ENCODE peak calls at places on chromosomes 3 and 15, in five cellular contexts. T is fibroblast of lung, P is esophagus squamous epithelium, A is IMR-90, O is fibroblast of the aortic adventitia. L is an unnamed sample.

GRCh38 chr3:143002727-143003126 is 1.4 kb downstream of the U2SURP start:
- DNase-seq in T (no peak), P (no peak), A (no peak), O (no peak), L (no peak)

GRCh38 chr3:189142527-189142926 is 29.2 kb upstream of the TPRG1 start:
- DNase-seq in T (no peak), P (no peak), A (no peak), O (no peak), L (no peak)

GRCh38 chr15:77001966-77002365 is 7.0 kb downstream of the PSTPIP1 start:
- DNase-seq in T (no peak), P (no peak), A (no peak), O (no peak), L (no peak)

GRCh38 chr3:161291191-161291901 is 70.2 kb downstream of the NMD3 start:
- DNase-seq in T (no peak), P (no peak), A (no peak), O (no peak), L (no peak)

GRCh38 chr3:11143476-11143875 is 10.8 kb upstream of the HRH1 start:
- DNase-seq in T (no peak), P (no peak), A (peak), O (no peak), L (no peak)

GRCh38 chr3:133448478-133449122 is 48.7 kb downstream of the BFSP2 start:
- DNase-seq in T (no peak), P (no peak), A (no peak), O (no peak), L (no peak)

GRCh38 chr15:91102546-91103330 is 2.7 kb downstream of the SV2B start:
- DNase-seq in T (no peak), P (no peak), A (no peak), O (no peak), L (no peak)

GRCh38 chr3:187744169-187745151 is 808 bp downstream of the BCL6 start:
- DNase-seq in T (peak), P (no peak), A (peak), O (peak), L (peak)

GRCh38 chr3:56754753-56755365 is 46.9 kb downstream of the ARHGEF3 start:
- DNase-seq in T (no peak), P (no peak), A (no peak), O (no peak), L (no peak)

GRCh38 chr3:197372076-197372661 is 73.8 kb upstream of the DLG1 start:
- DNase-seq in T (peak), P (no peak), A (peak), O (peak), L (peak)

GRCh38 chr15:91496754-91497691 is 356.5 kb upstream of the SLCO3A1 start:
- DNase-seq in T (no peak), P (no peak), A (no peak), O (no peak), L (no peak)

GRCh38 chr3:184566441-184567414 is 5.1 kb downstream of the EPHB3 start:
- DNase-seq in T (no peak), P (no peak), A (no peak), O (no peak), L (no peak)

GRCh38 chr3:187750041-187750512 is 4.8 kb upstream of the BCL6 start:
- DNase-seq in T (peak), P (no peak), A (peak), O (no peak), L (peak)

GRCh38 chr3:193805448-193805847 is 212.4 kb downstream of the OPA1 start:
- DNase-seq in T (peak), P (no peak), A (peak), O (peak), L (peak)

GRCh38 chr15:71151061-71151460 is 35.8 kb downstream of the THSD4 start:
- DNase-seq in T (no peak), P (no peak), A (peak), O (peak), L (peak)

GRCh38 chr3:73586628-73587027 is 38.1 kb downstream of the PDZRN3 start:
- DNase-seq in T (no peak), P (no peak), A (no peak), O (no peak), L (no peak)

GRCh38 chr3:48684480-48685143 is 1.1 kb downstream of the NCKIPSD start:
- DNase-seq in T (peak), P (no peak), A (peak), O (peak), L (no peak)

GRCh38 chr15:89356634-89357298 is 22.1 kb upstream of the POLG start:
- DNase-seq in T (no peak), P (no peak), A (no peak), O (no peak), L (no peak)

GRCh38 chr15:95994418-95994817 is 336.1 kb upstream of the NR2F2 start:
- DNase-seq in T (peak), P (no peak), A (peak), O (peak), L (peak)

GRCh38 chr3:197340521-197340871 is 42.1 kb upstream of the DLG1 start:
- DNase-seq in T (no peak), P (no peak), A (no peak), O (no peak), L (no peak)

GRCh38 chr3:11764931-11765363 is 81.7 kb downstream of the TAMM41 start:
- DNase-seq in T (peak), P (no peak), A (peak), O (peak), L (peak)

DNA sequence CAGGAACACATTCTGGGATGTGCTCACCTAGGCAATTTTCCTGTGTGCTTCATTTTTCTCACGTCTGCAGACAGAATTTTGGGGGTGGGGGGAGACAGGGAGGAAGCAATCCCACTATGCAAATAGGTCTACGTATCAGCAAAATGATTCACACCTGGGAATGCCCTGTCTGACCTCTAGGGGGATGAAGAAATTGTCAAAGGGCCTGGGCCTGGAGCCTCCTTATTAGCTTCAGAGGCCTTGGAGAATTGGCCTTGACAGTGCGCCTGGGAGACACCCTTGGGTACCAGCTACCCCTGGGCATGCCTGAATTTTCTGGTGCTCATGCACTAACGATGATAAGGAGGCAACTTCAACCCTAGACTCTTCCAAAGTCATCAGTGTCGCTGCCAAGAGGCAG is 207.5 kb downstream of the CADPS start:
- DNase-seq in T (no peak), P (no peak), A (no peak), O (no peak), L (no peak)
- TF ChIP-seq CTCF in T (no peak), P (peak), A (no peak), O (no peak), L (no peak)

DNA sequence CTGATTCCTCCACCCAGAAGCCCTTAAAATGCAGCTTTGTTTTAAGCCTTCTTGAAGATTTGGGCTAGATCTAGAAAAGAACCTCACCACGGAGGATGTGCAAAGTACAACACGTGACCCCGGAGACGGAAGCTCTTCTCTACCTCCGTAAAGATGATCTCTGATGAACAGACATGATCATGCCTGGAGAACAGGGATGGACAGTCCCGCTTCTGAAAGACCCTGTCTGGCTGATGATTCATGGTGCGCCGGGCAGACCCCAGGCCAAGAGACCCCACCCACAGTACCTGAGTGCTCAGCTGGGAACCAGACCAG is 60.7 kb upstream of the TFRC start:
- DNase-seq in T (no peak), P (no peak), A (no peak), O (no peak), L (no peak)
- H3K4me3 ChIP-seq in T (no peak), P (peak), A (no peak), O (no peak), L (no peak)

GRCh38 chr3:44930911-44931310 is 45.1 kb downstream of the ZDHHC3 start:
- DNase-seq in T (no peak), P (no peak), A (no peak), O (no peak), L (no peak)

GRCh38 chr3:44931791-44932190 is 44.2 kb downstream of the ZDHHC3 start:
- DNase-seq in T (no peak), P (no peak), A (no peak), O (no peak), L (no peak)

GRCh38 chr3:44929782-44930181 is 46.2 kb downstream of the ZDHHC3 start:
- DNase-seq in T (no peak), P (no peak), A (no peak), O (no peak), L (no peak)

GRCh38 chr3:44932986-44933944 is 42.7 kb downstream of the ZDHHC3 start:
- DNase-seq in T (no peak), P (no peak), A (no peak), O (no peak), L (no peak)

GRCh38 chr3:44932271-44932670 is 43.7 kb downstream of the ZDHHC3 start:
- DNase-seq in T (no peak), P (no peak), A (no peak), O (no peak), L (no peak)
- TF ChIP-seq CTCF in T (no peak), P (no peak), A (no peak), O (no peak), L (no peak)

DNA sequence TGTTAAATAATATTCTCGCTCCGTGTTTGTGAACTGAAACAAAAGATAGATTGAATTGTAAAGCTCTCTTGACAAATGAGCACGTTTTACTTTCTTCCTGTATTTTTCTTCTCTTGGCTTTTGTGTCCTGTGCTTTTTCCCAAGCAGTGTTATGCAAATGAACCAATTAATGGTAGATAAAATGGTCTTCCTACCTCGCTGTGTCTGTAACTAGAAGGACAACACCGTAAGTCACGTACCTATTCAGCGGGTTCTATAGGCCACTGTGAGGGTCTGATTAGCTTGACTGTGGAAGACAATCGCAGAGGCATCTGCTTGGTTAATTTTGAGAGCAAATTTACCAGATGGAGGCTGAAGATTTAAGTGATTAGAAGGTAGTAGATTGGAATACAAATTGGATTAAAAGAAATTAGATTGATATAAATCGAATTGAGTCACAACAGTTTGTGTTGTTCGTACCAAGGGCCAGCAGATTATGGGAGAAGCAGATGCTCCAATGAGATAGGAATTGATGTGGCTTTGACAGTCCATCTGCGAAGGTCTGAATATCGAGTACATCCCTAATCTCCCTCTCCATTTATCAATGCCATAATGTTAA is 40.2 kb downstream of the ROBO2 start:
- DNase-seq in T (no peak), P (no peak), A (no peak), O (no peak), L (no peak)
- H3K4me3 ChIP-seq in T (no peak), P (no peak), A (no peak), O (no peak), L (no peak)

DNA sequence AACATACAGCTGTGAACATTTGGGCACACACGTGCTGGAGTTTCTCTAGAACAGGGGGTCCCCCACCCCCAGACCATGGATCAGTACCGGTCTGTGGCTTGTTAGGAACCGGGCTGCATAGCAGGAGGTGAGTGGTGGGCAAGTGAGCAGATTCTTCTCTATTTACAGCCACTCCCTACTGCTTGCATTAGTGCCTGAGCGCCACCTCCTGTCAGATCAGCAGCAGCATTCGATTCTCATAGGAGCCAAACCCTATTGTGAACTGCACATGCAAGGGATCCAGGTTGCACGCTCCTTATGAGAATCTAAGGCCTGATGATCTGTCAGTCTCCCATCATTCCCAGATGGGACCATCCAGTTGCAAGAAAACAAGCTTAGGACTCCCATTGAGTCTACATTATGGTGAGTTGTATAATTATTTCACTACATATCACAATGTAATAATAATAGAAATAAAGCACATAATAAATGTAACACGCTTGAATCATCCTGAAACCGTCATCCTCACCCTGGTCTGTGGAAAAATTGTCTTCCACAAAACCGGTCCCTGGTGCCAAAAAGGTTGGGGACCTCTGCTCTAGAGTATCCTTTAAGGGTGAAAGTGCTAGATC is 25.8 kb downstream of the CHRM5 start:
- DNase-seq in T (peak), P (no peak), A (peak), O (peak), L (peak)
- TF ChIP-seq CTCF in T (peak), P (peak), A (peak), O (peak), L (peak)

GRCh38 chr3:162718697-162719096 is 1222.1 kb downstream of the OTOL1 start:
- DNase-seq in T (peak), P (no peak), A (no peak), O (no peak), L (peak)

GRCh38 chr3:162721736-162722135 is 1225.1 kb downstream of the OTOL1 start:
- DNase-seq in T (no peak), P (no peak), A (no peak), O (no peak), L (peak)

GRCh38 chr3:162719684-162720341 is 1223.2 kb downstream of the OTOL1 start:
- DNase-seq in T (peak), P (no peak), A (peak), O (peak), L (peak)

DNA sequence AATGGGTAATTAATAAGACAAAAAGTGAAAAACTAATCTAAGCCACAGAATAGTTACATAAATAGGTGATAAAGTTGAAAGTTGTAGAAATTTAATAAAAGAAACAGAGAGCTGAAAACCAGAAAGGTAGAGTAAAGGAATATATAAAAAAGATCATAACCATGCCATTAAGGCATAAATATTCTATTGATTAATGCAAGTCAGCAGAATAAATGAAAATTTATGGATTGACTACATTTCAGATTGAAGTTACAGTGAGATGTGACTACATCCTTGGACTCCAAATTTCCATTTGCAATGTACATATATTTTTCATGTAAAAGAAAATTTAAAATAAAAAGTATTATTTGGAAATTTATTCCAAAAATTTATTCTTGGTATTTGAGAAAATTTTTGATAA is 1225.7 kb downstream of the OTOL1 start:
- DNase-seq in T (no peak), P (no peak), A (no peak), O (no peak), L (no peak)
- H3K4me3 ChIP-seq in T (no peak), P (no peak), A (no peak), O (no peak), L (no peak)

L was measured in astrocyte of the spinal cord.